ENCODE peak calls at places on chromosomes 2 and 18, in six cellular contexts. J, X, Q, N, Z and S are unnamed samples.
A peak's percentile ranks its signal among the peaks of the same experiment; 100 is the strongest.

GRCh38 chr2:239737144-239737463 is 288.0 kb downstream of the NDUFA10 start:
- DNase-seq in J (no peak), X (no peak), Z (no peak), Q (no peak), N (no peak), S (no peak)

GRCh38 chr2:143629344-143629743 is 500.1 kb downstream of the ARHGAP15 start:
- DNase-seq in Q (no peak), Z (no peak), J (no peak), N (no peak), X (no peak), S (no peak)

GRCh38 chr18:64966667-64967066 is 784.1 kb upstream of the CDH7 start:
- DNase-seq in Q (no peak), Z (no peak), J (peak; percentile 23), N (no peak), X (peak; percentile 46), S (no peak)

GRCh38 chr18:25831226-25831828 is 259.1 kb downstream of the SS18 start:
- DNase-seq in Z (no peak), X (no peak), N (no peak), Q (no peak), J (no peak), S (no peak)

GRCh38 chr2:120257522-120257921 is 4.9 kb downstream of the RALB start:
- DNase-seq in N (no peak), Q (no peak), J (no peak), Z (no peak), X (no peak), S (no peak)

GRCh38 chr2:44952143-44952805 is 10.8 kb downstream of the SIX3 start:
- DNase-seq in Z (no peak), N (no peak), X (peak; percentile 94), J (no peak), Q (peak; percentile 41), S (no peak)

GRCh38 chr2:69939722-69940121 is 21.7 kb downstream of the ASPRV1 start:
- DNase-seq in J (no peak), Z (no peak), Q (no peak), N (no peak), X (peak; percentile 35), S (no peak)

GRCh38 chr18:9730786-9731185 is 22.7 kb downstream of the RAB31 start:
- DNase-seq in X (no peak), Q (no peak), N (no peak), Z (no peak), J (no peak), S (no peak)

GRCh38 chr2:60565472-60565871 is 12.0 kb upstream of the BCL11A start:
- DNase-seq in Q (no peak), X (peak; percentile 50), Z (no peak), J (no peak), N (peak; percentile 67), S (no peak)

GRCh38 chr18:11495441-11495840 is 114.0 kb upstream of the SLC35G4 start:
- DNase-seq in Q (no peak), J (no peak), X (no peak), Z (no peak), N (no peak), S (no peak)
- TF ChIP-seq CTCF in Q (no peak), J (no peak), X (no peak), Z (no peak), N (no peak), S (no peak)

DNA sequence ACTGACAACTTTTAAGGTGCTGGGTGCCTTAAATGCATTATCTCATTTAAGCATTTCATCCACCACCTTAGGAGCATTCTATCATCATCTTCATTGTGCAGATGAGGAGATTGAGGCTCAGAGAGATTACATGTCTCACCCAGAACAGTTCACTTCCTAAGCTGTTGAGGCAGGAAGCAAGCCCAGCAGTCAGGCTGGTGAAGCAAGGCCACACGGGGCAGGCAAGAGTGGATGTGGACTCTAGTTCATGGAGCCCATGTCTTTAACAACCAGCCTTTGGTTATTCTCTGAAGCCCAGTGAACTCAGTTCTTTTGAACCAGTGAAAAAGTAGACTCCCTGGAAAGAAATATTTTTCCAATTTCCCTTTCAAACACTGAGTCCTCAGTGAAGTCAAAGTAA is 294.8 kb upstream of the MGAT5 start:
- DNase-seq in Z (no peak), J (no peak), X (no peak), Q (no peak), N (no peak), S (no peak)
- TF ChIP-seq CTCF in Z (no peak), J (no peak), X (no peak), Q (no peak), N (no peak), S (no peak)

GRCh38 chr2:25236736-25237135 is 68.4 kb upstream of the POMC start:
- DNase-seq in J (no peak), N (no peak), Z (no peak), X (no peak), Q (no peak), S (no peak)

GRCh38 chr2:25234756-25235155 is 66.4 kb upstream of the POMC start:
- DNase-seq in X (no peak), J (no peak), N (no peak), Q (no peak), Z (no peak), S (no peak)

GRCh38 chr2:25241452-25241851 is 73.1 kb upstream of the POMC start:
- DNase-seq in N (no peak), Z (no peak), X (no peak), Q (no peak), J (no peak), S (no peak)

GRCh38 chr2:25237764-25238163 is 69.4 kb upstream of the POMC start:
- DNase-seq in Z (no peak), Q (no peak), N (no peak), X (no peak), J (no peak), S (no peak)

GRCh38 chr2:25238920-25239319 is 70.5 kb upstream of the POMC start:
- DNase-seq in N (no peak), J (no peak), Z (no peak), Q (no peak), X (no peak), S (no peak)
- TF ChIP-seq CTCF in N (no peak), J (no peak), Z (no peak), Q (no peak), X (no peak), S (no peak)

DNA sequence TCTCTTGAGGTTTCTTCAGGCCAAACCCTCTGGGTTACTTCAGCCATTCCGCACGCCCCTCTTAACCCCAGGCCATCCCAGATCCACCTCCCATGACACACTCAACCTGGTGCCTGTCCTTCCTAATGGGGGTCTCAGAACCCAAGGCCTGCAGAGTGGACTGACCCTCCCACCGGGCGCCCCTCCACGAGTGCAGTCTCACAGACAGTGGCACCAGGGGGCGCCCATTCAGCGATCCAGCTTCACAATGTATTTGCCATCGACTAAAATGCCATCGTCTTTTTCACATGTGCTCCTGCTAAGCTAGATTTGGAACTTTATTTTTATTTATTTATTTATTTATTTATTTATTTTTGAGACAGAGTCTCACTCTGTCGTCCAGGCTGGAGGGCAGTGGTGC is 38.5 kb downstream of the INPP5D start:
- DNase-seq in Z (no peak), X (peak; percentile 40), N (no peak), Q (peak; percentile 46), J (no peak), S (no peak)
- TF ChIP-seq CTCF in Z (no peak), X (peak; percentile 53), N (no peak), Q (peak; percentile 27), J (peak; percentile 53), S (no peak)

GRCh38 chr18:61333271-61333745 is at the start of gene CDH20:
- DNase-seq in X (peak; percentile 79), Q (no peak), N (no peak), J (no peak), Z (no peak), S (no peak)

GRCh38 chr18:61334951-61335736 is 1.9 kb downstream of the CDH20 start:
- DNase-seq in Q (no peak), X (no peak), J (no peak), Z (no peak), N (no peak), S (no peak)

GRCh38 chr18:61334491-61334850 is 1.2 kb downstream of the CDH20 start:
- DNase-seq in Z (no peak), Q (no peak), J (no peak), N (no peak), X (no peak), S (no peak)

GRCh38 chr18:61335737-61336555 is 2.7 kb downstream of the CDH20 start:
- DNase-seq in X (no peak), N (no peak), J (no peak), Q (no peak), Z (no peak), S (no peak)

DNA sequence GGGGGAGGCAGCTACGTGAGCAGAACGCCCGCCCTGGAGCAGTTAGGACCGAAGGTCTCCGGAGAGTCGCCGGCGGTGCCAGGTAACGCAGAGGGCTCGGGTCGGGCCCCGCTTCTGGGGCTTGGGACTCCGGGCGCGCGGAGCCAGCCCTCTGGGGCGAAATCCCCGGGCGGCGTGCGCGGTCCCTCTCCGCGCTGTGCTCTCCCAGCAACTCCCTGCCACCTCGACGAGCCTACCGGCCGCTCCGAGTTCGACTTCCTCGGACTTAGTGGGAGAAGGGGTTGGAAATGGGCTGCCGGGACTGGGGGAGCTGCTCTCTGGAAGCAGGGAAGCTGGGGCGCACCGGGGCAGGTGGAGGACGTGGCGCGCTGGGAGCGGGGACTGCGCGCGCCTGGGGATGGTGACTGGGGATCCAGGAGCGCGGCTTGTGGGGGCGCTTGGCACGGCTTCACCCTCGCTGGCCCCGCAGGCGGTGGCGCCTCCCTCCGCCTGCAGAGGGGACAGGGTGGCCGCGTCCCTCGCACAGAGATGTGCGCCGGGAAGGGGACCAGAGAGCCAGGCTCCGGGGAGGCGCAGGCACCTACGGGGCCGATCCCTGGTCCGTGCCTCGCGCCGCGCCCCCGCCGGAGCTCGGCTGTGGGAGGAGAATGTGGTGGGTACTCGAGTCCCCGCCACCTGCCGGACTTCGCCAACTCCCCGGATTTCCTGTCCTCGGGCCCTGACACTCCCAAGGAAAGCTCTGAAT is 688 bp downstream of the CDH20 start:
- DNase-seq in X (peak; percentile 61), N (no peak), Q (no peak), Z (no peak), J (no peak), S (no peak)
- TF ChIP-seq CTCF in X (no peak), N (no peak), Q (no peak), Z (no peak), J (no peak), S (no peak)

GRCh38 chr2:138846216-138846821 is 66.1 kb upstream of the NXPH2 start:
- DNase-seq in N (no peak), Q (no peak), X (peak; percentile 50), J (no peak), Z (no peak), S (no peak)
- TF ChIP-seq CTCF in N (peak; percentile 72), Q (peak; percentile 36), X (peak; percentile 90), J (peak; percentile 54), Z (no peak), S (peak; percentile 29)

DNA sequence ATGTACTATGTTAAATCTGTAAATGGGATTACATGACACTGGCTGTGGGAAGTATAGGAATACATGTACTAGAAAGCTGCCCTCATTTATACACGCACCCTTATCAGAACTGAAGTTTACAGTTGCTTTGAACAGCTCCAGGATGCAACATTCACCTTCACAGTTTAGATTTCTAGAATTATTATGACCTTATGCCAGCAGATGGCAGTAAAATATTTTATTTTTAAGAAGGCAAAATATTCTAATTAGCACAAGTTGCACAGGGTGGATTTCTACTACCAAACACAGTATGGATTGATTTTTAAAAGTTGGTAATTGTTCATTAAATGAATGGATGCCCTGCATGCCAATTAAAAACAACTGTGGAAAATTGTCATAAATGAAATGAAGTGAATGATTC is 670.4 kb downstream of the KCNJ3 start:
- DNase-seq in J (no peak), X (no peak), Q (no peak), Z (no peak), N (no peak), S (no peak)
- TF ChIP-seq CTCF in J (no peak), X (peak; percentile 44), Q (no peak), Z (no peak), N (peak; percentile 49), S (no peak)